ENCODE peak calls at places on chromosomes 7 and 10, in nine cellular contexts. T is AG10803, P is astrocyte of the hippocampus, U is fibroblast of pulmonary artery, J is IMR-90, D is left ventricle myocardium superior, Q is T-helper 17 cell, M is ovary, K is T-cell. R is an unnamed sample.
A peak's percentile ranks its signal among the peaks of the same experiment; 100 is the strongest.

GRCh38 chr10:106941297-106942034 is 223.0 kb downstream of the SORCS1 start:
- DNase-seq in U (no peak), T (no peak), M (peak; percentile 30), P (peak; percentile 16), Q (no peak), J (no peak), D (no peak), K (no peak), R (no peak)

GRCh38 chr10:14353291-14353913 is 22.7 kb upstream of the FRMD4A start:
- DNase-seq in J (no peak), K (no peak), D (no peak), U (no peak), T (no peak), M (no peak), P (no peak), Q (no peak), R (no peak)

GRCh38 chr7:483656-484364 is 35.8 kb downstream of the PDGFA start:
- DNase-seq in M (no peak), U (no peak), K (no peak), D (no peak), P (no peak), J (no peak), T (no peak), Q (no peak), R (peak; percentile 53)

GRCh38 chr7:114981323-114981722 is 59.4 kb downstream of the MDFIC start:
- DNase-seq in D (no peak), Q (no peak), K (no peak), J (no peak), M (no peak), P (no peak), T (no peak), U (no peak), R (no peak)

GRCh38 chr7:118492466-118492865 is 268.0 kb downstream of the ANKRD7 start:
- DNase-seq in T (no peak), D (no peak), P (no peak), M (no peak), K (no peak), J (no peak), Q (no peak), U (no peak), R (no peak)

GRCh38 chr7:139936760-139937310 is 107.8 kb downstream of the TBXAS1 start:
- DNase-seq in K (no peak), Q (no peak), T (peak; percentile 40), J (peak; percentile 88), U (peak; percentile 93), D (no peak), P (peak; percentile 70), M (no peak), R (no peak)

GRCh38 chr7:73827568-73828106 is 3.2 kb upstream of the CLDN4 start:
- DNase-seq in M (no peak), T (no peak), K (no peak), U (no peak), P (peak; percentile 28), Q (no peak), D (no peak), J (no peak), R (peak; percentile 93)

GRCh38 chr10:84683980-84684740 is 355.8 kb downstream of the CCSER2 start:
- DNase-seq in J (no peak), K (no peak), M (no peak), D (no peak), P (no peak), U (no peak), T (no peak), Q (no peak), R (no peak)

GRCh38 chr10:130243015-130243414 is 106.8 kb downstream of the GLRX3 start:
- DNase-seq in Q (no peak), P (no peak), D (no peak), T (no peak), M (no peak), U (no peak), K (no peak), J (no peak), R (no peak)

GRCh38 chr7:150337659-150338081 is 3.8 kb downstream of the RARRES2 start:
- DNase-seq in P (no peak), Q (no peak), T (no peak), D (no peak), U (no peak), K (no peak), J (no peak), M (no peak), R (no peak)

GRCh38 chr7:140723002-140723401 is 26.5 kb downstream of the NDUFB2 start:
- DNase-seq in U (no peak), Q (no peak), J (no peak), T (no peak), P (no peak), K (peak; percentile 51), M (no peak), D (no peak), R (no peak)

GRCh38 chr7:16357921-16358320 is 63.4 kb downstream of the CRPPA start:
- DNase-seq in U (no peak), D (peak; percentile 29), T (no peak), Q (no peak), M (no peak), P (peak; percentile 37), K (no peak), J (no peak), R (no peak)

GRCh38 chr7:94123136-94123535 is 119.0 kb upstream of the BET1 start:
- DNase-seq in D (no peak), J (peak; percentile 54), U (no peak), M (no peak), K (no peak), P (no peak), T (no peak), Q (no peak), R (no peak)

GRCh38 chr7:102424129-102424551 is 9.2 kb upstream of the ORAI2 start:
- DNase-seq in U (no peak), M (no peak), P (no peak), T (no peak), J (no peak), K (no peak), Q (no peak), D (no peak), R (peak; percentile 84)

GRCh38 chr7:120554960-120555571 is 282.1 kb downstream of the KCND2 start:
- DNase-seq in D (no peak), M (peak; percentile 19), K (no peak), P (peak; percentile 69), Q (no peak), U (peak; percentile 72), J (peak; percentile 47), T (peak; percentile 36), R (peak; percentile 80)

GRCh38 chr7:1937252-1937605 is 267.2 kb downstream of the ELFN1 start:
- DNase-seq in J (no peak), T (no peak), D (peak; percentile 18), U (no peak), Q (no peak), K (no peak), M (no peak), P (no peak), R (no peak)

GRCh38 chr7:128827248-128827958 is 2.8 kb upstream of the FLNC start:
- DNase-seq in U (peak; percentile 54), P (peak; percentile 85), J (peak; percentile 83), T (peak; percentile 85), D (peak; percentile 82), K (no peak), Q (no peak), M (peak; percentile 20), R (peak; percentile 46)

R was measured in left kidney.